ENCODE peak calls at places on chromosomes 4 and X, in six cellular contexts. P is GM23248, J is fibroblast of the aortic adventitia, I is C1 segment of cervical spinal cord, K is NB4, W is astrocyte of the cerebellum. F is an unnamed sample.

GRCh38 chr4:40721730-40722171 is 28.0 kb upstream of the NSUN7 start:
- DNase-seq in W (no peak), P (peak), J (no peak), I (no peak), K (no peak), F (no peak)

GRCh38 chrX:32448320-32448719 is 763.0 kb downstream of the DMD start:
- DNase-seq in P (no peak), W (no peak), K (peak), I (no peak), J (no peak), F (no peak)

GRCh38 chr4:163693776-163694175 is 199.3 kb downstream of the TMA16 start:
- DNase-seq in P (peak), W (no peak), K (no peak), I (no peak), J (no peak), F (no peak)

GRCh38 chr4:26081795-26082498 is 167.9 kb downstream of the SMIM20 start:
- DNase-seq in P (peak), K (peak), W (no peak), I (no peak), J (peak), F (no peak)

GRCh38 chr4:87278335-87278794 is 44.3 kb downstream of the HSD17B13 start:
- DNase-seq in W (no peak), I (no peak), J (no peak), K (no peak), P (no peak), F (no peak)

GRCh38 chr4:154958621-154959358 is 177.7 kb downstream of the RBM46 start:
- DNase-seq in W (peak), I (peak), K (no peak), P (no peak), J (peak), F (peak)

GRCh38 chrX:118872102-118872566 is 48.5 kb downstream of the ZCCHC12 start:
- DNase-seq in J (no peak), I (no peak), P (peak), K (no peak), W (no peak), F (peak)

GRCh38 chr4:159018062-159018629 is 84.7 kb upstream of the RAPGEF2 start:
- DNase-seq in W (no peak), P (no peak), K (peak), J (peak), I (no peak), F (no peak)

GRCh38 chr4:172740434-172740833 is 428.2 kb upstream of the GALNT7 start:
- DNase-seq in P (no peak), K (no peak), I (no peak), J (no peak), W (peak), F (no peak)

GRCh38 chr4:3849140-3849539 is 83.0 kb downstream of the ADRA2C start:
- DNase-seq in W (no peak), I (no peak), J (no peak), P (no peak), K (no peak), F (no peak)

GRCh38 chr4:168917150-168917779 is 92.8 kb downstream of the CBR4 start:
- DNase-seq in I (no peak), K (peak), P (peak), W (peak), J (peak), F (no peak)

GRCh38 chr4:6023766-6024165 is 5.5 kb upstream of the C4orf50 start:
- DNase-seq in P (no peak), K (no peak), W (no peak), I (no peak), J (no peak), F (no peak)

F was measured in hypothalamus.